ENCODE peak calls at places on chromosomes 6 and 20, in four cellular contexts. T, Q, G and I are unnamed samples.
A peak's percentile ranks its signal among the peaks of the same experiment; 100 is the strongest.

GRCh38 chr6:43812850-43813584 is 43.0 kb downstream of the VEGFA start:
- DNase-seq in T (no peak), Q (no peak), G (no peak), I (no peak)

GRCh38 chr6:46815130-46815529 is 21.9 kb downstream of the MEP1A start:
- DNase-seq in T (no peak), Q (no peak), G (no peak), I (peak; percentile 22)

GRCh38 chr6:169038691-169039090 is 215.0 kb downstream of the THBS2 start:
- DNase-seq in T (no peak), Q (no peak), G (no peak), I (no peak)

GRCh38 chr6:46746691-46747090 is at the start of gene ANKRD66:
- DNase-seq in T (no peak), Q (no peak), G (no peak), I (no peak)

GRCh38 chr20:59604770-59605665 is 678 bp downstream of the PHACTR3 start:
- DNase-seq in T (no peak), Q (no peak), G (no peak), I (no peak)

GRCh38 chr20:57004416-57004815 is 262.0 kb downstream of the BMP7 start:
- DNase-seq in T (no peak), Q (no peak), G (no peak), I (no peak)

GRCh38 chr6:9540534-9541126 is 874.2 kb downstream of the TFAP2A start:
- DNase-seq in T (no peak), Q (no peak), G (no peak), I (no peak)

GRCh38 chr6:24614048-24614420 is 32.0 kb downstream of the KIAA0319 start:
- DNase-seq in T (no peak), Q (no peak), G (no peak), I (no peak)

GRCh38 chr6:10862361-10862760 is 19.5 kb downstream of the GCM2 start:
- DNase-seq in T (no peak), Q (no peak), G (no peak), I (no peak)

GRCh38 chr6:96542702-96543101 is 20.2 kb upstream of the FHL5 start:
- DNase-seq in T (no peak), Q (no peak), G (no peak), I (no peak)

GRCh38 chr6:20840675-20841074 is 306.4 kb downstream of the CDKAL1 start:
- DNase-seq in T (no peak), Q (no peak), G (no peak), I (no peak)

GRCh38 chr6:10510592-10511367 is 10.4 kb upstream of the GCNT2 start:
- DNase-seq in T (peak; percentile 47), Q (peak; percentile 51), G (no peak), I (no peak)

GRCh38 chr6:44049163-44049988 is 77.9 kb downstream of the MRPL14 start:
- DNase-seq in T (no peak), Q (no peak), G (no peak), I (no peak)

GRCh38 chr20:54133434-54134427 is 40.1 kb downstream of the CYP24A1 start:
- DNase-seq in T (no peak), Q (no peak), G (no peak), I (no peak)

GRCh38 chr6:161169060-161169459 is 104.8 kb downstream of the AGPAT4 start:
- DNase-seq in T (no peak), Q (no peak), G (no peak), I (no peak)

GRCh38 chr6:115544765-115545409 is 515.8 kb downstream of the FRK start:
- DNase-seq in T (no peak), Q (no peak), G (no peak), I (no peak)

GRCh38 chr6:115539531-115539930 is 521.2 kb downstream of the FRK start:
- DNase-seq in T (no peak), Q (no peak), G (no peak), I (no peak)

GRCh38 chr6:115540077-115540869 is 520.4 kb downstream of the FRK start:
- DNase-seq in T (no peak), Q (no peak), G (no peak), I (no peak)

DNA sequence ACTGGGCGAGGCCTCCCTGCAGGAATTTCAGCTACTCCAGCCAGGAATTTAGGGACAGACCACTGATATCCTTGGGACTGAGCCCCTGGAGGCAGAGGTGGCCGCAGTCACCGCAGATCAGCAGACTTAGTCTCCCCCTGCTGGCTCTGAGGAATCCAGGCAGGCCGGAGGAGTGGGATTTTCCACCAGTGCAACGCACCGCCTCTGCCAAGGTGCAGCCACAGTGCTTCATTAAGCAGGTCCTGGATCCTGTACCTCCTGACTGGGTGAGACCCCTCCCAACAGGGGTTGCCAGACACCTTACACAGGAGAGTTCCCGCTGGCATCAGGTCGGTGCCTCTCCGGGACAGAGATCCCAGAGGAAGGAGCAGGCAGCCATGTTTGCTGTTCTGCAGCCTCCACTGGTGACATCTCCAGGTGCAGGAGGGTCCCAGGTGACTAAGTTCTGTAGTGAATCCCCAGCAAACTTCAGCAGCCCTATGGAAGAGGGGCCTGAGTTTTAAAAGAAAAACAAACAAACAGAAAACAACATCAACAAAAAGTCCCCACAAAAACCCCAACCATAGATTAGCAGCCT is 515.2 kb downstream of the FRK start:
- DNase-seq in T (no peak), Q (no peak), G (no peak), I (no peak)
- TF ChIP-seq CTCF in T (no peak), Q (no peak), G (no peak), I (no peak)

GRCh38 chr6:149965191-149966020 is 1.7 kb downstream of the ULBP1 start:
- DNase-seq in T (no peak), Q (no peak), G (no peak), I (peak; percentile 83)

GRCh38 chr6:149964243-149965190 is 774 bp downstream of the ULBP1 start:
- DNase-seq in T (no peak), Q (no peak), G (no peak), I (no peak)

GRCh38 chr6:149963212-149963461 is 606 bp upstream of the ULBP1 start:
- DNase-seq in T (no peak), Q (no peak), G (no peak), I (peak; percentile 80)

GRCh38 chr6:149962461-149963211 is 1.1 kb upstream of the ULBP1 start:
- DNase-seq in T (no peak), Q (no peak), G (no peak), I (peak; percentile 82)

DNA sequence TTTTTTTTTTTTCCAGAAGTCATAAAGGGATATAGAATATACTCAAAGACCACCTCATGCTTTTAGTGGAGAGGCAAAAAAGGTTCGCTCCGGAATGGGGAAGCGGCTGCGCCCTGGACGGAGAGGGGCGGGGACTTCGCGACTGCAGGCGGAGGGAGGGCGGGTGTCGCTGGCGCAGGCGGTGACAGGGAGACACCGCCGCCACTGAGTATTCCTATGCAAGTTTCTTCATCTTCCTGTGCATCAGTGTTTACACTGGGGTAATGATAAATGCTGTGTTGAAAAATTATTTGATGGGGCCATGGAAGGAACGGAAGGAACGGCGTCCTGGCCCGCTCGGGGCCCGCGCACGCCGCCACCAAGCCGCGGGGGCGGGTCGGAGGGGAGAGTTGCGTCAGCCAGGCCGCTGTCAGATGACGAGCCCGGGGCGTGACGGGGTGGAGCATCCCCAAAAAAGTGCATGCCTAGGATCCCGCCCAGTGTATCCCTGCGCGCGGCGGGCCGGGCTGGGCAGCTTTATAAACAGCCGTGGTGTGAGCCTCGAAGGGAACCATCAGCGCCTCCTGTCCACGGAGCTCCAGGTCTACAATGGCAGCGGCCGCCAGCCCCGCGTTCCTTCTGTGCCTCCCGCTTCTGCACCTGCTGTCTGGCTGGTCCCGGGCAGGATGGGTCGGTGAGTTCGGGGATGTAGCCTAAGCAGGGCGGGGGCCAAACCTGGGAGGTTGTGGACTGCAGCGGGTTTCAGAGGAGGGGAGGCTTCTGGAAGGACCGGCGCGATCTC is at the start of gene ULBP1:
- DNase-seq in T (peak; percentile 66), Q (peak; percentile 83), G (peak; percentile 78), I (peak; percentile 98)
- H3K4me3 ChIP-seq in T (peak within 1 kb of the TSS; percentile 33), Q (peak within 1 kb of the TSS; percentile 51), G (peak within 1 kb of the TSS; percentile 53), I (peak within 1 kb of the TSS; percentile 29)

GRCh38 chr6:116371384-116372209 is 850 bp downstream of the DSE start:
- DNase-seq in T (peak; percentile 49), Q (peak; percentile 87), G (peak; percentile 76), I (peak; percentile 87)

GRCh38 chr6:116369540-116370327 is 1.0 kb upstream of the DSE start:
- DNase-seq in T (peak; percentile 63), Q (peak; percentile 21), G (peak; percentile 18), I (no peak)

GRCh38 chr6:116373300-116373699 is 2.6 kb downstream of the DSE start:
- DNase-seq in T (no peak), Q (no peak), G (no peak), I (no peak)

GRCh38 chr6:116370328-116370716 is 425 bp upstream of the DSE start:
- DNase-seq in T (peak; percentile 31), Q (no peak), G (no peak), I (no peak)

GRCh38 chr6:116370717-116371383 is at the start of gene DSE:
- DNase-seq in T (peak; percentile 77), Q (peak; percentile 77), G (peak; percentile 80), I (peak; percentile 97)
- TF ChIP-seq POLR2A in T (peak; percentile 46), Q (peak; percentile 79), G (peak; percentile 87), I (no peak)

GRCh38 chr6:157712585-157713295 is 110.3 kb upstream of the SNX9 start:
- DNase-seq in T (no peak), Q (no peak), G (no peak), I (no peak)

GRCh38 chr6:157716553-157716952 is 106.5 kb upstream of the SNX9 start:
- DNase-seq in T (no peak), Q (no peak), G (no peak), I (no peak)

GRCh38 chr6:157713451-157714152 is 109.4 kb upstream of the SNX9 start:
- DNase-seq in T (no peak), Q (no peak), G (no peak), I (peak; percentile 82)

GRCh38 chr6:157715766-157716171 is 107.3 kb upstream of the SNX9 start:
- DNase-seq in T (no peak), Q (peak; percentile 64), G (peak; percentile 84), I (peak; percentile 93)

DNA sequence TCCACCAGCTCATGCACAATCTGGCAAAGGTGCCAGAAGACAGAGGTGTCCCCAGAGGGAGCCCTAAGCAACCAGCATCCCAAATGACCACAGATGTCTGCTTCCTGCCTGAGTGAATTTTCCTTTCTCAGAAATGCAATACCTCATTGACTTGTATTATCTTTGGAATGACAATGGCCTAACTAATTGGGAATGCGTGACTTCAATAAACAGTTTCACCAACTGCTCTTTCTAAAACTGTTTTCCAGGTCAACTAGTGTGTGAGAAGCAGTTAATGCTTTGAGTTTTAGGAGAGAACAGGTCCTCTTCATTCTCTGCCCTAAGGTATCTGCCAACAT is 108.9 kb upstream of the SNX9 start:
- DNase-seq in T (no peak), Q (no peak), G (no peak), I (no peak)
- TF ChIP-seq CTCF in T (no peak), Q (no peak), G (no peak), I (no peak)

DNA sequence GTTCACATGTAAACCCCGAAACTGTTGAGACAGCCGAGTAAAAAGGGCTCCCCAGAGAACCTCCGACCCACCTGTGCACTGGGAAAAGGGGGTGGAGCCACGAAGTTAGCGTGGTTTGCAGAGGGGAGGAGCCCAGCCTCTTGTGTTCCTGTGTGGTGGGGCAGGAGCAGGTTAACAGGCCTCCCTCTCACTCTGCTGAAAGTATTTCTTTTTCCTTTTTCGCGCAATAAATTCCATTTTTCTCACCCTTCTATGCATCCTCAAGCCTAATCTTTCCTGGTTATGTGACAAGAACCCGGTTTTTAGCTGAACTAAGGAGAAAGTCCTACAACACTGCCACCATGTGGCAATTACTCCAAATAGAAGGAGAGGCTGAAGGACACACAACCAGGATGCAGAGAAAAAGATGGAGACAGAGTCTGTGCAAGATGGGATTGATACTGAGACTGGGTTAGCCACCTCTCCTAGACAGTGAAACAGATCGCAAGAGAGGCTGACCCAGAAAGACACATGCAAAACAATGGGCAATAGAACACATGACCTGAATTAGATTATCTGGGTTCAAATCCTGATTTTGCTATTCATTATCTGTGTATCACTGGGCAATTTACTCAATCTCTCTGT is 168.7 kb upstream of the PRSS16 start:
- DNase-seq in T (peak; percentile 31), Q (peak; percentile 47), G (peak; percentile 50), I (peak; percentile 18)
- H3K4me3 ChIP-seq in T (no peak overlapping the region), Q (peak overlapping the region; percentile 19), G (peak overlapping the region; percentile 26), I (no peak overlapping the region)

GRCh38 chr20:14337400-14338171 is at the start of gene FLRT3:
- DNase-seq in T (no peak), Q (peak; percentile 81), G (peak; percentile 74), I (peak; percentile 71)
- TF ChIP-seq POLR2A in T (peak; percentile 96), Q (peak; percentile 59), G (peak; percentile 58), I (no peak)